ENCODE peak calls at places on chromosomes 16 and 17, in five cellular contexts. H is fibroblast of lung, E is HFF-Myc, Y is heart left ventricle, S is A549. J is an unnamed sample.

GRCh38 chr17:42814633-42815399 is 9.3 kb downstream of the BECN1 start:
- DNase-seq in H (peak), E (no peak), Y (no peak), S (no peak), J (no peak)

GRCh38 chr17:31593806-31594205 is 202.3 kb downstream of the RAB11FIP4 start:
- DNase-seq in H (peak), E (no peak), Y (peak), S (no peak), J (peak)

GRCh38 chr17:59220328-59221158 is at the start of gene GDPD1:
- DNase-seq in H (peak), E (peak), Y (peak), S (peak), J (peak)

GRCh38 chr16:4358831-4359561 is 7.9 kb upstream of the PAM16 start:
- DNase-seq in H (peak), E (no peak), Y (no peak), S (peak), J (peak)

GRCh38 chr16:89352091-89352681 is 134.7 kb downstream of the ZNF778 start:
- DNase-seq in H (no peak), E (no peak), Y (no peak), S (no peak), J (peak)

GRCh38 chr17:28045304-28045703 is 2.8 kb downstream of the NLK start:
- DNase-seq in H (no peak), E (no peak), Y (no peak), S (no peak), J (no peak)

GRCh38 chr17:57445051-57445450 is 188.7 kb downstream of the MSI2 start:
- DNase-seq in H (no peak), E (no peak), Y (no peak), S (peak), J (no peak)

GRCh38 chr16:30842971-30843370 is 50.9 kb downstream of the BCL7C start:
- DNase-seq in H (no peak), E (no peak), Y (no peak), S (no peak), J (no peak)

GRCh38 chr16:85037050-85037410 is 9.4 kb downstream of the KIAA0513 start:
- DNase-seq in H (peak), E (peak), Y (no peak), S (peak), J (peak)

GRCh38 chr17:48451489-48451888 is 21.5 kb upstream of the SKAP1 start:
- DNase-seq in H (no peak), E (no peak), Y (no peak), S (no peak), J (no peak)
- H3K4me3 ChIP-seq in H (no peak), E (no peak), Y (no peak), S (no peak), J (no peak)

GRCh38 chr17:14310584-14310983 is 9.7 kb downstream of the HS3ST3B1 start:
- DNase-seq in H (no peak), E (no peak), Y (no peak), S (no peak), J (no peak)
- H3K4me3 ChIP-seq in H (no peak), E (no peak), Y (no peak), S (no peak), J (no peak)

GRCh38 chr17:79075433-79075805 is 795 bp downstream of the ENGASE start:
- DNase-seq in H (no peak), E (no peak), Y (no peak), S (no peak), J (no peak)

GRCh38 chr17:79074650-79075432 is at the start of gene ENGASE:
- DNase-seq in H (peak), E (peak), Y (peak), S (peak), J (peak)

GRCh38 chr17:79073016-79073705 is 1.5 kb upstream of the ENGASE start:
- DNase-seq in H (no peak), E (no peak), Y (no peak), S (no peak), J (no peak)

GRCh38 chr17:79072544-79072943 is 2.1 kb upstream of the ENGASE start:
- DNase-seq in H (no peak), E (no peak), Y (no peak), S (no peak), J (no peak)

DNA sequence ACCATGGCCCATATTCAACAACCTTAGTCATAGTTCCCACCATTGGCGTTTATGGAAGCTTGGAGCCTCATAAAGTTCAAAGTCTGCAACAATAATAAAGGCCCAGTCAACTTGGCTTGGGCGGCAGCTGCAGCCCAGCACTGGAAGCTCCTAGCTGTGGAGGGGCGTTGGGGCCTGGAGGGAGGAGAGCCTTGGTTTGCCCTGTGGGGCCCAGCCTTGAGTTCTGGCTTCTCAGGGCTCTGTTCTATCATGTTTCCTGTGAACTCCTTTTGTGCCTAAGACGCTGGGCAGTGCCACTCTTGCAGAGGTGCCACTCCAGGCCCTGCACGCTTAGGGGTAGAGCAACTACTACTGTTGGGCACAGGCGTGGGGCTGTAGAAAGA is 927 bp upstream of the ENGASE start:
- DNase-seq in H (no peak), E (no peak), Y (no peak), S (no peak), J (peak)
- H3K4me3 ChIP-seq in H (no peak), E (no peak), Y (no peak), S (no peak), J (no peak)

GRCh38 chr16:68274441-68274840 is 10.1 kb downstream of the SLC7A6 start:
- DNase-seq in H (no peak), E (no peak), Y (no peak), S (no peak), J (no peak)
- H3K4me3 ChIP-seq in H (no peak), E (no peak), Y (no peak), S (no peak), J (peak)

GRCh38 chr16:9008335-9009260 is 44.9 kb upstream of the USP7 start:
- DNase-seq in H (peak), E (peak), Y (peak), S (peak), J (peak)
- H3K4me3 ChIP-seq in H (no peak), E (peak), Y (peak), S (no peak), J (peak)

GRCh38 chr16:5870886-5871715 is 773.5 kb upstream of the EEF2KMT start:
- DNase-seq in H (no peak), E (no peak), Y (no peak), S (no peak), J (no peak)
- H3K4me3 ChIP-seq in H (no peak), E (no peak), Y (no peak), S (no peak), J (no peak)

DNA sequence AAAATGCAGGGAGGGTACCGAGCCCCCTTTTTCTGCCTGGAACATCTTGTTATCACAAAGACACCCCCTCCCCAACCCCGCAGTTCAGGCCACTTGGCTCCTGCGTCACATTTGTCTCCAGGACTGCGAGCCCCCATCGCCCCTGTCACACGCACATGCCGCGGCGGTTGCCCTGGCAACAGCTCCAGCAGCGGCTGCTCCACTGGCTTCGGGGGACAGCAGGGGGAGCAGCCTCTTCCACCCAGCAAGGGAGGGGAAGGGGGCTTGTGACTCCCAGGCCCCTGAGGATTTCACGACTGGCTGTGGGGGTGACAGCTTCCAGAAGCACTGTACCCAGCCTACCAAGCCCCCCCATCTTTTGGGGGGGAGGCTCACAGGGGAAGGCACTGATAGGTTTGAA is 2.6 kb downstream of the BAIAP3 start:
- DNase-seq in H (no peak), E (no peak), Y (no peak), S (no peak), J (no peak)
- H3K4me3 ChIP-seq in H (no peak), E (no peak), Y (no peak), S (no peak), J (no peak)

GRCh38 chr17:39801055-39801454 is 63.1 kb downstream of the IKZF3 start:
- DNase-seq in H (no peak), E (no peak), Y (no peak), S (no peak), J (no peak)

GRCh38 chr17:39800540-39800939 is 62.8 kb downstream of the GRB7 start:
- DNase-seq in H (no peak), E (no peak), Y (no peak), S (no peak), J (no peak)

GRCh38 chr17:39804839-39805238 is 59.3 kb downstream of the IKZF3 start:
- DNase-seq in H (no peak), E (no peak), Y (no peak), S (no peak), J (no peak)

GRCh38 chr17:39794249-39794970 is 56.7 kb downstream of the GRB7 start:
- DNase-seq in H (no peak), E (no peak), Y (no peak), S (no peak), J (no peak)

GRCh38 chr17:39799395-39799794 is 61.7 kb downstream of the GRB7 start:
- DNase-seq in H (no peak), E (no peak), Y (no peak), S (no peak), J (no peak)
- H3K4me3 ChIP-seq in H (no peak), E (no peak), Y (no peak), S (no peak), J (no peak)

J was measured in psoas muscle.